ENCODE peak calls at places on chromosomes 7 and 10, in four cellular contexts. One of them, this sample, is unnamed.

GRCh38 chr7:32881074-32881982 is 10.2 kb downstream of the KBTBD2 start:
- DNase-seq in GM23248: peak
- DNase-seq in SK-N-SH: no peak
- DNase-seq in IMR-90: peak
- DNase-seq in this sample: no peak

GRCh38 chr7:140478361-140479061 is 794 bp downstream of the MKRN1 start:
- DNase-seq in GM23248: peak
- DNase-seq in SK-N-SH: peak
- DNase-seq in IMR-90: peak
- DNase-seq in this sample: peak

GRCh38 chr10:124043310-124044142 is 49.9 kb downstream of the CHST15 start:
- DNase-seq in GM23248: no peak
- DNase-seq in SK-N-SH: no peak
- DNase-seq in IMR-90: no peak
- DNase-seq in this sample: no peak

GRCh38 chr10:78451592-78451991 is 417.9 kb downstream of the RPS24 start:
- DNase-seq in GM23248: no peak
- DNase-seq in SK-N-SH: no peak
- DNase-seq in IMR-90: peak
- DNase-seq in this sample: no peak

GRCh38 chr10:75191821-75192568 is 18.6 kb upstream of the VDAC2 start:
- DNase-seq in GM23248: peak
- DNase-seq in SK-N-SH: no peak
- DNase-seq in IMR-90: peak
- DNase-seq in this sample: no peak

GRCh38 chr10:23525406-23525805 is 86.5 kb downstream of the OTUD1 start:
- DNase-seq in GM23248: peak
- DNase-seq in SK-N-SH: peak
- DNase-seq in IMR-90: peak
- DNase-seq in this sample: peak

GRCh38 chr10:97483526-97483925 is 14.7 kb downstream of the MMS19 start:
- DNase-seq in GM23248: no peak
- DNase-seq in SK-N-SH: no peak
- DNase-seq in IMR-90: peak
- DNase-seq in this sample: no peak

GRCh38 chr10:133157662-133158436 is 2.2 kb upstream of the KNDC1 start:
- DNase-seq in GM23248: no peak
- DNase-seq in SK-N-SH: peak
- DNase-seq in IMR-90: no peak
- DNase-seq in this sample: no peak

GRCh38 chr7:130733866-130734524 is at the start of gene KLF14:
- DNase-seq in GM23248: peak
- DNase-seq in SK-N-SH: peak
- DNase-seq in IMR-90: no peak
- DNase-seq in this sample: peak

GRCh38 chr10:87519582-87519981 is 14.9 kb downstream of the MINPP1 start:
- DNase-seq in GM23248: no peak
- DNase-seq in SK-N-SH: no peak
- DNase-seq in IMR-90: no peak
- DNase-seq in this sample: no peak

GRCh38 chr7:88147949-88148348 is 71.9 kb downstream of the SRI start:
- DNase-seq in GM23248: no peak
- DNase-seq in SK-N-SH: no peak
- DNase-seq in IMR-90: no peak
- DNase-seq in this sample: no peak

GRCh38 chr7:42876182-42877068 is 35.4 kb downstream of the C7orf25 start:
- DNase-seq in GM23248: peak
- DNase-seq in SK-N-SH: peak
- DNase-seq in IMR-90: peak
- DNase-seq in this sample: peak

GRCh38 chr7:97064972-97065587 is 40.4 kb upstream of the DLX5 start:
- DNase-seq in GM23248: peak
- DNase-seq in SK-N-SH: peak
- DNase-seq in IMR-90: peak
- DNase-seq in this sample: peak

GRCh38 chr10:12921163-12921562 is 80.3 kb downstream of the CCDC3 start:
- DNase-seq in GM23248: no peak
- DNase-seq in SK-N-SH: no peak
- DNase-seq in IMR-90: no peak
- DNase-seq in this sample: no peak

GRCh38 chr7:134767567-134768168 is 11.8 kb upstream of the CALD1 start:
- DNase-seq in GM23248: peak
- DNase-seq in SK-N-SH: no peak
- DNase-seq in IMR-90: no peak
- DNase-seq in this sample: peak
- H3K4me3 ChIP-seq in GM23248: no peak
- H3K4me3 ChIP-seq in SK-N-SH: no peak
- H3K4me3 ChIP-seq in IMR-90: no peak
- H3K4me3 ChIP-seq in this sample: no peak

DNA sequence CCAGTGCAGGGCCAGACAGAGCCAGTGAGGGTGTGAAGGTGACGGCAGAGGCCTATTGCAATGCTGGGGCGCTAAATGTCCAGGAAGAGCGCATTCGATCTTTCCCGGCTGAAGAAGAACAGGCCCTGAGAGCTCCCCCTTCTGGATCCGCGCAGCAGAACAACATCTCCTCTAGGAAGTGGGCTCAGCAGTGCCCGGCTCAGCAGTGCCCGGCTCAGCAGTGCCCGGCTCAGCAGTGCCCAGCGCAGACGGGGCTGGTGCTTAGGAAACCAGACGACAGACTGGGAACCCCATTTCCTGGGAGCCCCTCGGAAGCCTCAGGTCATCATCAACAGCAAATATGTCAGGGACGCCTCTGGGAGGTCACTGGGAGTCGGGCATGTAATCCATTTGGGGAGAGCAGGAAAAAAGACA is 4.7 kb upstream of the NOS3 start:
- DNase-seq in GM23248: peak
- DNase-seq in SK-N-SH: peak
- DNase-seq in IMR-90: peak
- DNase-seq in this sample: peak
- H2AFZ ChIP-seq in GM23248: no peak
- H2AFZ ChIP-seq in SK-N-SH: no peak
- H2AFZ ChIP-seq in IMR-90: no peak
- H2AFZ ChIP-seq in this sample: no peak

DNA sequence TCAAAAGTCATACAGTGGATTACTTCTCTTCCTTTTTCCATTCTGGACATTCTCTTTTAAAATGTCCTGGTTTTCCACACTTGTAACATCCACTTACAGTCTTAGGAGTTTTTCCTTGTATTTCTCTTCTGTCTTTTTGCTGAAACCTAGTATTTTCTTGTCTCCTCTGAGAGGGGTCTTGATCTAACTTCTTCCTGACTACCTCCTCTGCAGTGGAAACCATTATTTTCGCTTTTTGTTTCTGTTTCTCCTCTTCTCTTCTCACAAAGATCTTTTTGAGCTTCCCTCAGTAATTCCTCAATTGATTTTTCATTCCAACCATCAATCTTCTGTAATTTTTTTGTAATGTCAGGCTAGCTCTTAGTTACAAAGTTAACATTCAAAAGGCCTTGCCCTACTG is 23.7 kb upstream of the ELOVL3 start:
- DNase-seq in GM23248: no peak
- DNase-seq in SK-N-SH: no peak
- DNase-seq in IMR-90: no peak
- DNase-seq in this sample: no peak
- H3K9ac ChIP-seq in GM23248: no peak
- H3K9ac ChIP-seq in SK-N-SH: no peak
- H3K9ac ChIP-seq in IMR-90: no peak
- H3K9ac ChIP-seq in this sample: no peak

GRCh38 chr7:68984331-68984730 is 613.9 kb upstream of the AUTS2 start:
- DNase-seq in GM23248: no peak
- DNase-seq in SK-N-SH: no peak
- DNase-seq in IMR-90: no peak
- DNase-seq in this sample: no peak

GRCh38 chr7:68977709-68978108 is 620.6 kb upstream of the AUTS2 start:
- DNase-seq in GM23248: peak
- DNase-seq in SK-N-SH: no peak
- DNase-seq in IMR-90: no peak
- DNase-seq in this sample: no peak

GRCh38 chr7:68978710-68979109 is 619.6 kb upstream of the AUTS2 start:
- DNase-seq in GM23248: no peak
- DNase-seq in SK-N-SH: no peak
- DNase-seq in IMR-90: no peak
- DNase-seq in this sample: no peak

GRCh38 chr7:68980011-68980410 is 618.3 kb upstream of the AUTS2 start:
- DNase-seq in GM23248: peak
- DNase-seq in SK-N-SH: no peak
- DNase-seq in IMR-90: no peak
- DNase-seq in this sample: peak
- H3K4me3 ChIP-seq in GM23248: no peak
- H3K4me3 ChIP-seq in SK-N-SH: no peak
- H3K4me3 ChIP-seq in IMR-90: no peak
- H3K4me3 ChIP-seq in this sample: no peak

DNA sequence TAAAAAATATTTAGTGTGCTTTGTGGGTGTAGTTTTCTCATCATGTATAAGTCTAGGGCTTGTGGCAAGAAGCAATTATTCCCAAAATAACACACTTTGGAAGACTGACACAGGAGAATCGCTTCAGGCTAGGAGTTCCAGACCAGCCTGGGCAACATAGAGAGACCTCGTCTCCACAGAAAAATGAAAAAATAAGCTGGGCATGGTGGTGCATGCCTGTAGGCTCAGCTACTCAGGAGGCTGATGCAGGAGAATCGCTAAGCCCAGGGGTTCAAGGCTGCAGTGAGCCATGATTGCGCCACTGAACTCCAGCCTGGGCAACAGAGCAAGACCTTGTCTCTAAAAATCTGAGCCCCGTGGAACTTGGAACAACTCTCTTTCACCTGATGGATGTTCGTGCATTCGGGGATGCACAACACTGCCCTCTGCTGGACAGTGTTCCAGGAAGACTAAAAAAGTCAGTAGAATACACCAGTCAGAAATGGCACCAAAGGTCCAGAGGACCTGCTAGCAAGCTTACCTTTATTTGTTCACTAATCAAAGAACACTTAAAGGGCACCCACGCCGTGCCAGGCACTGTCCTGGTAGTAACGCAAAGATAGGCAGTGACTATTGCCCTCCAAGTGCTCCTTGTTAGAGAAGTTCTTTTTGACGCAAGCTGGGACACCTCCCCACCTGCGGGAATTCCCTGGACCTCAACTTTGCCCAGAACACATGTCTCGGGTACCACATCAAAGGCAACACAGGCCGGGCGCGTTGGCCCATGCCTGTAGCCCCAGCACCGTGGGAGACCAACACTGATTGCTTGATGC is 81.9 kb upstream of the CALN1 start:
- DNase-seq in GM23248: peak
- DNase-seq in SK-N-SH: peak
- DNase-seq in IMR-90: peak
- DNase-seq in this sample: peak
- H2AFZ ChIP-seq in GM23248: no peak
- H2AFZ ChIP-seq in SK-N-SH: no peak
- H2AFZ ChIP-seq in IMR-90: no peak
- H2AFZ ChIP-seq in this sample: no peak